ENCODE peak calls at places on chromosomes 3 and 15, in six cellular contexts. One of them, this sample, is unnamed.

GRCh38 chr3:81951106-81951505 is 189.7 kb upstream of the GBE1 start:
- DNase-seq in SK-N-SH: no peak
- DNase-seq in HepG2: no peak
- DNase-seq in GM12892: no peak
- DNase-seq in GM12878: no peak
- DNase-seq in H1: no peak
- DNase-seq in this sample: no peak

GRCh38 chr3:39192490-39193092 is at the start of gene XIRP1:
- DNase-seq in GM12878: no peak
- DNase-seq in HepG2: no peak
- DNase-seq in GM12892: no peak
- DNase-seq in SK-N-SH: no peak
- DNase-seq in H1: no peak
- DNase-seq in this sample: no peak

GRCh38 chr3:156307704-156308103 is 187.3 kb downstream of the KCNAB1 start:
- DNase-seq in H1: no peak
- DNase-seq in GM12878: no peak
- DNase-seq in HepG2: no peak
- DNase-seq in SK-N-SH: no peak
- DNase-seq in GM12892: no peak
- DNase-seq in this sample: no peak

GRCh38 chr3:81419196-81419595 is 342.2 kb downstream of the GBE1 start:
- DNase-seq in GM12892: no peak
- DNase-seq in H1: no peak
- DNase-seq in SK-N-SH: peak
- DNase-seq in HepG2: peak
- DNase-seq in GM12878: no peak
- DNase-seq in this sample: no peak

GRCh38 chr3:17605032-17605431 is 137.4 kb downstream of the TBC1D5 start:
- DNase-seq in H1: no peak
- DNase-seq in SK-N-SH: no peak
- DNase-seq in GM12892: no peak
- DNase-seq in GM12878: no peak
- DNase-seq in HepG2: peak
- DNase-seq in this sample: no peak

GRCh38 chr15:62709261-62709660 is 333.3 kb upstream of the TPM1 start:
- DNase-seq in GM12878: no peak
- DNase-seq in GM12892: no peak
- DNase-seq in H1: no peak
- DNase-seq in SK-N-SH: no peak
- DNase-seq in HepG2: no peak
- DNase-seq in this sample: no peak

GRCh38 chr3:124845406-124845805 is 41.8 kb downstream of the ITGB5 start:
- DNase-seq in HepG2: no peak
- DNase-seq in GM12878: no peak
- DNase-seq in SK-N-SH: no peak
- DNase-seq in GM12892: no peak
- DNase-seq in H1: no peak
- DNase-seq in this sample: no peak

GRCh38 chr15:65409284-65409631 is 13.5 kb downstream of the IGDCC4 start:
- DNase-seq in GM12892: no peak
- DNase-seq in HepG2: peak
- DNase-seq in SK-N-SH: no peak
- DNase-seq in H1: no peak
- DNase-seq in GM12878: no peak
- DNase-seq in this sample: no peak

GRCh38 chr15:47383801-47384200 is 333.5 kb upstream of the SEMA6D start:
- DNase-seq in SK-N-SH: no peak
- DNase-seq in H1: no peak
- DNase-seq in HepG2: no peak
- DNase-seq in GM12878: no peak
- DNase-seq in GM12892: no peak
- DNase-seq in this sample: no peak

GRCh38 chr15:78629031-78629715 is 8.4 kb upstream of the CHRNA3 start:
- DNase-seq in GM12878: no peak
- DNase-seq in GM12892: no peak
- DNase-seq in SK-N-SH: no peak
- DNase-seq in HepG2: no peak
- DNase-seq in H1: no peak
- DNase-seq in this sample: no peak

GRCh38 chr3:39180183-39180545 is 12.2 kb downstream of the XIRP1 start:
- DNase-seq in GM12878: no peak
- DNase-seq in GM12892: no peak
- DNase-seq in H1: no peak
- DNase-seq in SK-N-SH: no peak
- DNase-seq in HepG2: no peak
- DNase-seq in this sample: no peak

GRCh38 chr15:65212097-65212496 is 824 bp upstream of the CILP start:
- DNase-seq in SK-N-SH: peak
- DNase-seq in H1: no peak
- DNase-seq in GM12892: peak
- DNase-seq in GM12878: no peak
- DNase-seq in HepG2: peak
- DNase-seq in this sample: peak

GRCh38 chr3:123419156-123419849 is 29.6 kb downstream of the ADCY5 start:
- DNase-seq in GM12878: no peak
- DNase-seq in SK-N-SH: no peak
- DNase-seq in HepG2: no peak
- DNase-seq in GM12892: no peak
- DNase-seq in H1: no peak
- DNase-seq in this sample: no peak

GRCh38 chr3:64190517-64191515 is 34.5 kb downstream of the PRICKLE2 start:
- DNase-seq in HepG2: no peak
- DNase-seq in GM12892: no peak
- DNase-seq in SK-N-SH: no peak
- DNase-seq in H1: no peak
- DNase-seq in GM12878: no peak
- DNase-seq in this sample: no peak

GRCh38 chr3:71726106-71726505 is 904 bp upstream of the EIF4E3 start:
- DNase-seq in H1: no peak
- DNase-seq in SK-N-SH: no peak
- DNase-seq in GM12878: no peak
- DNase-seq in GM12892: no peak
- DNase-seq in HepG2: no peak
- DNase-seq in this sample: no peak

GRCh38 chr3:43062556-43063040 is 43.3 kb downstream of the POMGNT2 start:
- DNase-seq in HepG2: no peak
- DNase-seq in H1: peak
- DNase-seq in GM12892: no peak
- DNase-seq in GM12878: no peak
- DNase-seq in SK-N-SH: peak
- DNase-seq in this sample: no peak

GRCh38 chr15:77731945-77732344 is 99.2 kb upstream of the LINGO1 start:
- DNase-seq in SK-N-SH: no peak
- DNase-seq in H1: no peak
- DNase-seq in GM12878: no peak
- DNase-seq in HepG2: no peak
- DNase-seq in GM12892: no peak
- DNase-seq in this sample: no peak

GRCh38 chr3:49244589-49245205 is 32.3 kb downstream of the C3orf62 start:
- DNase-seq in GM12878: no peak
- DNase-seq in H1: no peak
- DNase-seq in GM12892: no peak
- DNase-seq in SK-N-SH: no peak
- DNase-seq in HepG2: no peak
- DNase-seq in this sample: no peak

GRCh38 chr15:99343836-99344551 is 92.7 kb downstream of the LRRC28 start:
- DNase-seq in GM12892: no peak
- DNase-seq in H1: peak
- DNase-seq in GM12878: no peak
- DNase-seq in HepG2: no peak
- DNase-seq in SK-N-SH: peak
- DNase-seq in this sample: no peak

GRCh38 chr3:52090131-52090548 is 33.8 kb upstream of the DUSP7 start:
- DNase-seq in GM12892: no peak
- DNase-seq in H1: no peak
- DNase-seq in HepG2: no peak
- DNase-seq in GM12878: no peak
- DNase-seq in SK-N-SH: no peak
- DNase-seq in this sample: no peak

GRCh38 chr3:182597621-182598041 is 195.7 kb upstream of the ATP11B start:
- DNase-seq in SK-N-SH: no peak
- DNase-seq in HepG2: no peak
- DNase-seq in H1: no peak
- DNase-seq in GM12878: no peak
- DNase-seq in GM12892: no peak
- DNase-seq in this sample: no peak

GRCh38 chr3:69494091-69494659 is 108.3 kb upstream of the FRMD4B start:
- DNase-seq in HepG2: no peak
- DNase-seq in GM12878: no peak
- DNase-seq in SK-N-SH: no peak
- DNase-seq in GM12892: no peak
- DNase-seq in H1: no peak
- DNase-seq in this sample: no peak

GRCh38 chr3:9452417-9452816 is 55.0 kb downstream of the SETD5 start:
- DNase-seq in H1: no peak
- DNase-seq in GM12892: no peak
- DNase-seq in HepG2: no peak
- DNase-seq in GM12878: no peak
- DNase-seq in SK-N-SH: no peak
- DNase-seq in this sample: no peak

GRCh38 chr15:59656935-59657634 is at the start of gene GTF2A2:
- DNase-seq in GM12892: peak
- DNase-seq in HepG2: peak
- DNase-seq in SK-N-SH: peak
- DNase-seq in H1: peak
- DNase-seq in GM12878: peak
- DNase-seq in this sample: peak

GRCh38 chr3:186152889-186153292 is 44.0 kb upstream of the ETV5 start:
- DNase-seq in GM12892: peak
- DNase-seq in HepG2: no peak
- DNase-seq in GM12878: peak
- DNase-seq in H1: no peak
- DNase-seq in SK-N-SH: no peak
- DNase-seq in this sample: peak

GRCh38 chr3:38015984-38016383 is 13.5 kb downstream of the PLCD1 start:
- DNase-seq in H1: no peak
- DNase-seq in SK-N-SH: no peak
- DNase-seq in HepG2: no peak
- DNase-seq in GM12878: no peak
- DNase-seq in GM12892: no peak
- DNase-seq in this sample: no peak

GRCh38 chr15:67004142-67004541 is 61.3 kb upstream of the SMAD3 start:
- DNase-seq in GM12878: peak
- DNase-seq in SK-N-SH: no peak
- DNase-seq in HepG2: no peak
- DNase-seq in GM12892: no peak
- DNase-seq in H1: no peak
- DNase-seq in this sample: no peak

GRCh38 chr3:17140670-17141505 is 256.1 kb downstream of the PLCL2 start:
- DNase-seq in HepG2: no peak
- DNase-seq in GM12892: no peak
- DNase-seq in GM12878: no peak
- DNase-seq in SK-N-SH: no peak
- DNase-seq in H1: no peak
- DNase-seq in this sample: no peak

GRCh38 chr3:99114565-99115291 is 213.2 kb upstream of the DCBLD2 start:
- DNase-seq in SK-N-SH: peak
- DNase-seq in GM12892: no peak
- DNase-seq in GM12878: no peak
- DNase-seq in H1: peak
- DNase-seq in HepG2: peak
- DNase-seq in this sample: no peak
- TF ChIP-seq TAF1 in SK-N-SH: no peak
- TF ChIP-seq TAF1 in GM12892: no peak
- TF ChIP-seq TAF1 in GM12878: no peak
- TF ChIP-seq TAF1 in H1: no peak
- TF ChIP-seq TAF1 in HepG2: no peak
- TF ChIP-seq TAF1 in this sample: no peak

DNA sequence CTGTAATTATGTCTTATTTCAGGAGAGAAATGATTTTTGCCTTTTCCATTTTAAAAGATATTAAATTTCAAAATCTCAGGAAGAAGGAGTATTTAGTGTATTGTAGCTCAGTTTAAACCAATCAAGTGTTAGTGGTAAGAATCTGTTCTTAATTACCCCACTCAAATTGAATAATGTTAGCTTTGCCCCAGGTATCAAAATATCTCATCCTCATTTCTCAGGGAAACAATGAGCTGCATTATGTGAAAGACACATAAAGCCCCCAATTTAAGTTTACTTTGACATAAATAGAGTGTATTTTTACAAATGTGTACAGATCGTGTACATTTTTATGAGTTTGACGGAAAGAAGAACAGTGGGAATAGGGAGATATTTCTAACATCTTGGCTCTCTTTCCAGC is 317.4 kb upstream of the RARB start:
- DNase-seq in H1: no peak
- DNase-seq in SK-N-SH: peak
- DNase-seq in GM12878: no peak
- DNase-seq in GM12892: no peak
- DNase-seq in HepG2: no peak
- DNase-seq in this sample: no peak
- TF ChIP-seq POLR2AphosphoS5 in H1: no peak
- TF ChIP-seq POLR2AphosphoS5 in SK-N-SH: no peak
- TF ChIP-seq POLR2AphosphoS5 in GM12878: no peak
- TF ChIP-seq POLR2AphosphoS5 in GM12892: no peak
- TF ChIP-seq POLR2AphosphoS5 in HepG2: no peak
- TF ChIP-seq POLR2AphosphoS5 in this sample: no peak

DNA sequence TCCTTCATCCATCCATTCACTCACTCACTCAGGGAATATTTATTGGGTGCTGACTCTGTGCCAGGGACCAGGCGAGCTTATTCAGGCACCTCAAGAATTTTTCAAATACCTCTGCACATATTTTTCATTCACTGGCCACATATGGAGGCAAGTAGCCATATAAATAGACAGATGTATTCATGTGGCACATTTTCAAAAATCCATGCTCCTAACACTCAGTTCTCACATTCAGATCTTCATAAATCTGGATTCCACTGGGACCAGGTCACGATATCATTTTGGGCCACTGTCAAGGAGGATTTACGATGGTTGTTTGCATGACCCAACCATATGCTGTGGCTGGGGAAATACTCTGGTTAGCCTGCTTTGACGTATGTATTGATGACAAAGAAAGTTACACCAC is 241.8 kb upstream of the LRTM1 start:
- DNase-seq in GM12878: no peak
- DNase-seq in H1: no peak
- DNase-seq in GM12892: no peak
- DNase-seq in HepG2: no peak
- DNase-seq in SK-N-SH: no peak
- DNase-seq in this sample: no peak
- TF ChIP-seq TAF1 in GM12878: no peak
- TF ChIP-seq TAF1 in H1: no peak
- TF ChIP-seq TAF1 in GM12892: no peak
- TF ChIP-seq TAF1 in HepG2: no peak
- TF ChIP-seq TAF1 in SK-N-SH: no peak
- TF ChIP-seq TAF1 in this sample: no peak

DNA sequence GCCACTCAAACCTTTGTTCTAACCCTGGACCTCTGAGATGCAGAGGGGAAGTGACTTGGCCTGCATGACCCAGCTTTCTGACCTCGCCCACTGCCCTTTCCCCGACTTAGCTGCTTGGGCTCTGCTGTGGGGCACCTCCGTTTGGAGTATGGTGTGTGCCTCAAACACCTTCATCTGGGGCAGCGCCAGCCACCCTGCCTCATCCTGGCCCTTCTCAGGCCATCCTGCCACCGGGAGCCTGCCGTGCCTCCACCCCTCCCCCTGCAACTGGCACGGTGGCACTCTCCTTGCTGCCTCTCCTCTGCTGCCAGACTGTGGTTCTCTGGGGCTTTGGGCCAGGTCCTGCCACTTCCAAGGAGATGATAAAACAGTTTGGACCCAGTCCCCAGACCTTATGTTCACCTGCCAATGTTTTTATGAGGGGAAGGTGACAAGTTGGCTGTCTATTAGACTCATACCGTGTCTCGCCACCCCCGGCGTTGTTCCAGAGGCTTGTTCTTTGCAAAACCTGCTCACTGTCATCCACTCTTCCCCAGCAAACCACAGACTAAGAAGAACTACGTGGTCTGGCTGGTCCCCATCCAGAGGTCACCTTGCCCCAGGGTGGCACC is 32.2 kb downstream of the SLC6A6 start:
- DNase-seq in HepG2: no peak
- DNase-seq in GM12878: no peak
- DNase-seq in H1: no peak
- DNase-seq in SK-N-SH: no peak
- DNase-seq in GM12892: no peak
- DNase-seq in this sample: no peak
- TF ChIP-seq POLR2AphosphoS5 in HepG2: no peak
- TF ChIP-seq POLR2AphosphoS5 in GM12878: no peak
- TF ChIP-seq POLR2AphosphoS5 in H1: no peak
- TF ChIP-seq POLR2AphosphoS5 in SK-N-SH: no peak
- TF ChIP-seq POLR2AphosphoS5 in GM12892: no peak
- TF ChIP-seq POLR2AphosphoS5 in this sample: no peak